ENCODE peak calls at places on chromosome 15, in five cellular contexts. Q, R, B, X and E are unnamed samples.

GRCh38 chr15:31591908-31592307 is 265.3 kb downstream of the KLF13 start:
- DNase-seq in B (no peak), X (no peak), R (no peak), Q (no peak), E (no peak)

GRCh38 chr15:32794973-32795372 is 77.2 kb downstream of the GREM1 start:
- DNase-seq in X (no peak), R (no peak), Q (peak; percentile 24), B (no peak), E (no peak)

GRCh38 chr15:74616020-74616939 is 644 bp downstream of the CLK3 start:
- DNase-seq in B (peak; percentile 89), X (no peak), R (peak; percentile 94), Q (peak; percentile 70), E (no peak)

GRCh38 chr15:39400821-39401550 is 179.9 kb upstream of the THBS1 start:
- DNase-seq in R (no peak), B (no peak), X (no peak), Q (peak; percentile 81), E (no peak)

GRCh38 chr15:53962646-53963561 is 15.3 kb upstream of the UNC13C start:
- DNase-seq in R (no peak), X (peak; percentile 30), Q (no peak), B (no peak), E (peak; percentile 48)

GRCh38 chr15:94255540-94255939 is 24.2 kb downstream of the MCTP2 start:
- DNase-seq in R (no peak), B (no peak), Q (no peak), X (no peak), E (no peak)

GRCh38 chr15:41825572-41826535 is 2.0 kb upstream of the JMJD7 start:
- DNase-seq in B (no peak), Q (no peak), X (no peak), R (no peak), E (no peak)

GRCh38 chr15:62212746-62213145 is 47.7 kb upstream of the C2CD4B start:
- DNase-seq in Q (no peak), X (no peak), B (no peak), R (peak; percentile 57), E (no peak)

GRCh38 chr15:43126358-43126757 is 7.0 kb upstream of the TMEM62 start:
- DNase-seq in X (no peak), B (no peak), Q (no peak), R (no peak), E (no peak)

GRCh38 chr15:69897471-69898237 is 200.1 kb downstream of the TLE3 start:
- DNase-seq in B (no peak), X (no peak), R (no peak), Q (no peak), E (no peak)

GRCh38 chr15:85795669-85796305 is 1.1 kb upstream of the KLHL25 start:
- DNase-seq in R (no peak), Q (no peak), B (no peak), X (no peak), E (no peak)

GRCh38 chr15:55652363-55652762 is 64.2 kb upstream of the PYGO1 start:
- DNase-seq in B (no peak), Q (no peak), R (no peak), X (peak; percentile 74), E (peak; percentile 84)

GRCh38 chr15:95825198-95825597 is 505.3 kb upstream of the NR2F2 start:
- DNase-seq in R (no peak), X (no peak), B (no peak), Q (no peak), E (no peak)